ENCODE peak calls at places on chromosome 17, in five cellular contexts. Q is neural progenitor cell; O is WERI-Rb-1; V is CD8-positive, alpha-beta T cell; U is testis. A is an unnamed sample.

GRCh38 chr17:62965149-62965648 is 836 bp upstream of the TANC2 start:
- DNase-seq in O (no peak), U (no peak), Q (no peak), V (no peak), A (no peak)

GRCh38 chr17:32111141-32111771 is 31.0 kb upstream of the RHOT1 start:
- DNase-seq in Q (peak; percentile 60), O (peak; percentile 44), V (peak; percentile 8), U (peak; percentile 64), A (peak; percentile 87)

GRCh38 chr17:51840688-51841087 is 317.8 kb downstream of the CA10 start:
- DNase-seq in V (no peak), Q (no peak), U (no peak), O (no peak), A (no peak)

GRCh38 chr17:38403491-38403890 is 24.8 kb upstream of the ARHGAP23 start:
- DNase-seq in V (no peak), U (no peak), Q (peak; percentile 42), O (no peak), A (no peak)

GRCh38 chr17:48012151-48012520 is 25.5 kb downstream of the COPZ2 start:
- DNase-seq in O (peak; percentile 98), Q (peak; percentile 94), U (peak; percentile 58), V (peak; percentile 33), A (no peak)

GRCh38 chr17:48134912-48135480 is 27.4 kb downstream of the SNX11 start:
- DNase-seq in Q (peak; percentile 66), V (no peak), O (peak; percentile 42), U (no peak), A (no peak)

GRCh38 chr17:80984749-80985148 is 6.9 kb upstream of the CHMP6 start:
- DNase-seq in Q (peak; percentile 74), O (no peak), V (no peak), U (no peak), A (peak; percentile 88)

GRCh38 chr17:40290629-40291296 is 3.1 kb downstream of the CDC6 start:
- DNase-seq in V (no peak), Q (peak; percentile 70), U (peak; percentile 85), O (peak; percentile 70), A (peak; percentile 87)

GRCh38 chr17:62787358-62787757 is 20.8 kb downstream of the MARCHF10 start:
- DNase-seq in O (no peak), U (no peak), Q (no peak), V (no peak), A (peak; percentile 40)

GRCh38 chr17:59783221-59784016 is 76.0 kb downstream of the VMP1 start:
- DNase-seq in Q (no peak), O (no peak), V (no peak), U (no peak), A (peak; percentile 56)

GRCh38 chr17:49572226-49572625 is 3.4 kb upstream of the NXPH3 start:
- DNase-seq in U (no peak), O (no peak), V (no peak), Q (no peak), A (no peak)

GRCh38 chr17:38752930-38753506 is 477 bp downstream of the PSMB3 start:
- DNase-seq in O (no peak), V (no peak), Q (no peak), U (no peak), A (no peak)

GRCh38 chr17:29625037-29625750 is 2.5 kb upstream of the CORO6 start:
- DNase-seq in V (no peak), O (no peak), U (no peak), Q (peak; percentile 39), A (no peak)

GRCh38 chr17:3972281-3972731 is 8.1 kb upstream of the ATP2A3 start:
- DNase-seq in O (no peak), Q (no peak), U (no peak), V (no peak), A (no peak)

GRCh38 chr17:59572301-59572924 is 7.0 kb downstream of the DHX40 start:
- DNase-seq in Q (no peak), U (no peak), O (no peak), V (no peak), A (peak; percentile 3)

GRCh38 chr17:70881093-70881492 is 711.8 kb downstream of the KCNJ2 start:
- DNase-seq in U (no peak), V (no peak), Q (no peak), O (no peak), A (no peak)

GRCh38 chr17:16439867-16440351 is 24.5 kb downstream of the TRPV2 start:
- DNase-seq in V (no peak), O (no peak), Q (no peak), U (no peak), A (no peak)

GRCh38 chr17:47184671-47185070 is 4.4 kb downstream of the CDC27 start:
- DNase-seq in Q (no peak), U (no peak), O (no peak), V (no peak), A (no peak)

GRCh38 chr17:59840908-59841666 is 51.7 kb downstream of the TUBD1 start:
- DNase-seq in U (no peak), Q (no peak), V (no peak), O (no peak), A (peak; percentile 53)

GRCh38 chr17:59641799-59642484 is 22.2 kb downstream of the CLTC start:
- DNase-seq in O (no peak), V (no peak), Q (no peak), U (no peak), A (no peak)

GRCh38 chr17:28227278-28228108 is 91.5 kb upstream of the TMEM97 start:
- DNase-seq in V (no peak), U (peak; percentile 95), O (no peak), Q (peak; percentile 99), A (peak; percentile 32)

GRCh38 chr17:81405382-81406005 is 10.2 kb downstream of the BAHCC1 start:
- DNase-seq in Q (no peak), U (peak; percentile 80), V (no peak), O (no peak), A (no peak)

GRCh38 chr17:63718981-63719380 is 19.1 kb upstream of the LIMD2 start:
- DNase-seq in U (no peak), Q (no peak), O (no peak), V (no peak), A (peak; percentile 35)

GRCh38 chr17:9307313-9307998 is 268.2 kb downstream of the STX8 start:
- DNase-seq in V (no peak), O (no peak), U (no peak), Q (peak; percentile 24), A (no peak)

GRCh38 chr17:70353408-70354092 is 184.2 kb downstream of the KCNJ2 start:
- DNase-seq in V (no peak), Q (no peak), U (no peak), O (no peak), A (no peak)

GRCh38 chr17:38532451-38532850 is 73.3 kb downstream of the SRCIN1 start:
- DNase-seq in U (no peak), O (no peak), V (no peak), Q (no peak), A (no peak)

GRCh38 chr17:17114592-17115225 is 72.5 kb downstream of the MPRIP start:
- DNase-seq in O (no peak), Q (no peak), V (no peak), U (peak; percentile 69), A (no peak)

GRCh38 chr17:47704116-47704515 is 10.2 kb downstream of the TBKBP1 start:
- DNase-seq in O (no peak), V (no peak), Q (no peak), U (no peak), A (no peak)

GRCh38 chr17:30351730-30352129 is 17.9 kb upstream of the TMIGD1 start:
- DNase-seq in O (no peak), Q (no peak), U (no peak), V (no peak), A (no peak)

GRCh38 chr17:79990704-79991103 is 45.0 kb downstream of the TBC1D16 start:
- DNase-seq in O (no peak), Q (no peak), U (no peak), V (no peak), A (no peak)

GRCh38 chr17:75878174-75878998 is at the start of gene TRIM47:
- DNase-seq in V (no peak), Q (peak; percentile 56), U (peak; percentile 74), O (peak; percentile 75), A (peak; percentile 28)
- TF ChIP-seq CTCF in V (no peak), Q (no peak), U (peak; percentile 2), O (peak; percentile 14), A (peak; percentile 39)

GRCh38 chr17:78924481-78925151 is 571 bp downstream of the TIMP2 start:
- DNase-seq in V (no peak), O (no peak), U (no peak), Q (peak; percentile 79), A (no peak)

GRCh38 chr17:78923660-78924453 is 1.3 kb downstream of the TIMP2 start:
- DNase-seq in U (peak; percentile 86), O (peak; percentile 86), V (peak; percentile 30), Q (peak; percentile 40), A (no peak)

GRCh38 chr17:78921437-78921971 is 3.7 kb downstream of the TIMP2 start:
- DNase-seq in U (no peak), V (no peak), Q (no peak), O (no peak), A (no peak)

GRCh38 chr17:78925234-78925633 is at the start of gene TIMP2:
- DNase-seq in Q (peak; percentile 94), O (peak; percentile 96), U (peak; percentile 91), V (peak; percentile 50), A (peak; percentile 75)

GRCh38 chr17:78922876-78923498 is 2.2 kb downstream of the TIMP2 start:
- DNase-seq in O (no peak), V (no peak), Q (no peak), U (peak; percentile 72), A (no peak)
- H3K4me3 ChIP-seq in O (no peak overlapping the region), V (no peak overlapping the region), Q (peak overlapping the region; percentile 91), U (peak overlapping the region; percentile 89), A (peak overlapping the region; percentile 85)

GRCh38 chr17:67379251-67379630 is 2.2 kb downstream of the PITPNC1 start:
- DNase-seq in U (no peak), V (no peak), Q (no peak), O (no peak), A (no peak)

GRCh38 chr17:67376892-67377726 is at the start of gene PITPNC1:
- DNase-seq in Q (peak; percentile 94), O (peak; percentile 92), V (peak; percentile 81), U (peak; percentile 91), A (peak; percentile 79)

GRCh38 chr17:67376509-67376891 is 581 bp upstream of the PITPNC1 start:
- DNase-seq in O (no peak), V (no peak), Q (no peak), U (peak; percentile 40), A (peak; percentile 34)

GRCh38 chr17:67378444-67379250 is 1.6 kb downstream of the PITPNC1 start:
- DNase-seq in O (peak; percentile 91), U (peak; percentile 81), Q (peak; percentile 93), V (peak; percentile 72), A (peak; percentile 63)

GRCh38 chr17:67377727-67378443 is 804 bp downstream of the PITPNC1 start:
- DNase-seq in V (no peak), O (peak; percentile 54), Q (peak; percentile 74), U (peak; percentile 47), A (no peak)
- TF ChIP-seq CTCF in V (no peak), O (peak; percentile 58), Q (peak; percentile 50), U (no peak), A (peak; percentile 36)

DNA sequence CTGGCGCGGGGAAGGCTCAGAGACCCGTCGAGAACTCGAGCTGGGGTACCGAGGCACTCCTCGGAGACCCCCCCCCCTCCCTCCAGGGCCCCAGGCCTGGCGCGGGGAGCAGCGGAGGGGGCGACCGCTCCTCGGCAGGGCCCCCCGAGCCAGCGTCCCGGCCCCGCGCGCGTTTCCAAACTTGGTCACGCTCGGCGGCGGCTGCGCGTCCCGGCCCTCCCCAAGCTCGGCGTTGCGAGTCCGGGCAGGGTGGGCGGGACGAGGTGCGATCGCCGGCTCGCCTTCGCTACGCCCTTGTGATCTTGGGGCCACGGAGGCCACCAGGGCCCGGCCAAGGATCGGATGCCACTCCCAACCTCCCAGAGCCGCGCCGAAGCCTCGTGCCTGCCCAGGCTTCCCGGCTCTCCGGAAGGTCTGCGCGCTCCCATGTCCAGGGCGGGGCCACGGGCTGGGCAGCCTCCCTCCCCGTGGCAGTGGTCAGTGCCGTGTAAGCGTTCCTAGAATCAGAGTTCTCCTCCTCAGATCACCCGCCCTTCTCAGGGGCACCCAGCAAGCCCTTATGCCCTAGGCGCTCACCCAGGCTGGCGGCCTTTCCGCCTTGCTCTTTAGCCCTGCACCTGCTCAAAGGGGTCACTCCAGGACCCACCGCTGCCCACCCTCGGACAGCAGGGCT is 12.0 kb upstream of the MRPS23 start:
- DNase-seq in V (no peak), O (peak; percentile 7), U (peak; percentile 71), Q (peak; percentile 68), A (no peak)
- H3K4me3 ChIP-seq in V (peak overlapping the region; percentile 34), O (no peak overlapping the region), U (peak overlapping the region; percentile 78), Q (peak overlapping the region; percentile 54), A (peak overlapping the region; percentile 55)